ENCODE peak calls at places on chromosomes 13 and 19, in six cellular contexts. X is A549, M is AG09319, E is choroid plexus epithelial cell, U is heart right ventricle, Z is hepatocyte. D is an unnamed sample.

GRCh38 chr19:6235031-6235951 is 44.5 kb downstream of the MLLT1 start:
- DNase-seq in M (no peak), Z (no peak), X (no peak), U (no peak), E (no peak), D (no peak)

GRCh38 chr13:50574731-50575130 is 268.8 kb downstream of the DLEU7 start:
- DNase-seq in E (peak), X (no peak), M (no peak), U (no peak), Z (no peak), D (no peak)

GRCh38 chr13:102597029-102598015 is 536 bp downstream of the TPP2 start:
- DNase-seq in Z (peak), M (peak), X (peak), U (peak), E (peak), D (no peak)

GRCh38 chr19:41226053-41226873 is 7.2 kb downstream of the AXL start:
- DNase-seq in Z (peak), M (peak), E (peak), X (peak), U (peak), D (no peak)

GRCh38 chr13:44146162-44146561 is 227.5 kb upstream of the SERP2 start:
- DNase-seq in X (no peak), U (no peak), M (no peak), E (no peak), Z (no peak), D (no peak)

GRCh38 chr13:27018230-27018875 is 153.3 kb downstream of the USP12 start:
- DNase-seq in E (no peak), U (no peak), M (no peak), X (no peak), Z (no peak), D (no peak)

GRCh38 chr13:114021464-114022308 is 47.8 kb upstream of the C13orf46 start:
- DNase-seq in Z (no peak), U (no peak), X (no peak), E (no peak), M (no peak), D (no peak)

GRCh38 chr19:17404015-17404414 is 1.4 kb downstream of the BST2 start:
- DNase-seq in U (no peak), Z (no peak), M (no peak), E (no peak), X (no peak), D (peak)

GRCh38 chr13:111404746-111405145 is 84.3 kb downstream of the TEX29 start:
- DNase-seq in M (no peak), Z (no peak), X (no peak), U (no peak), E (no peak), D (no peak)

GRCh38 chr13:114068723-114069322 is 63.6 kb downstream of the RASA3 start:
- DNase-seq in E (peak), U (no peak), M (peak), Z (no peak), X (peak), D (no peak)

GRCh38 chr13:76764429-76764828 is 121.8 kb downstream of the KCTD12 start:
- DNase-seq in X (no peak), M (no peak), E (peak), Z (no peak), U (peak), D (no peak)

GRCh38 chr19:6464070-6464873 is at the start of gene CRB3:
- DNase-seq in M (no peak), X (peak), E (no peak), Z (peak), U (no peak), D (no peak)

GRCh38 chr19:36939153-36939552 is 23.0 kb downstream of the ZNF568 start:
- DNase-seq in Z (no peak), U (no peak), E (peak), M (no peak), X (no peak), D (no peak)

GRCh38 chr19:18091217-18091608 is 4.5 kb upstream of the IL12RB1 start:
- DNase-seq in U (peak), E (no peak), M (no peak), Z (no peak), X (no peak), D (peak)

GRCh38 chr13:67275351-67275989 is 45.3 kb upstream of the PCDH9 start:
- DNase-seq in U (no peak), E (no peak), Z (no peak), M (no peak), X (no peak), D (no peak)

GRCh38 chr19:38691938-38692457 is 44.5 kb downstream of the ACTN4 start:
- DNase-seq in M (peak), X (peak), Z (peak), U (no peak), E (peak), D (no peak)

GRCh38 chr13:25729201-25729600 is 322.6 kb downstream of the SHISA2 start:
- DNase-seq in X (no peak), U (no peak), E (no peak), Z (no peak), M (no peak), D (no peak)

GRCh38 chr13:110018009-110018408 is 231.6 kb upstream of the IRS2 start:
- DNase-seq in Z (no peak), X (no peak), U (no peak), M (no peak), E (no peak), D (no peak)

GRCh38 chr13:33743438-33744368 is 74.2 kb upstream of the RFC3 start:
- DNase-seq in Z (no peak), U (no peak), X (no peak), M (no peak), E (peak), D (no peak)

GRCh38 chr13:110758195-110758594 is 44.7 kb downstream of the ING1 start:
- DNase-seq in Z (no peak), X (no peak), U (no peak), E (peak), M (peak), D (no peak)

GRCh38 chr13:104510422-104510821 is 1444.2 kb upstream of the SLC10A2 start:
- DNase-seq in U (no peak), M (no peak), Z (no peak), X (no peak), E (no peak), D (no peak)

GRCh38 chr13:104553156-104553555 is 1486.9 kb upstream of the SLC10A2 start:
- DNase-seq in X (no peak), E (peak), U (no peak), M (no peak), Z (no peak), D (no peak)

GRCh38 chr13:24624801-24625231 is 55.4 kb upstream of the ATP12A start:
- DNase-seq in X (no peak), U (no peak), E (no peak), Z (no peak), M (no peak), D (no peak)

GRCh38 chr13:100721885-100722512 is 47.4 kb upstream of the TMTC4 start:
- DNase-seq in X (peak), U (peak), M (peak), Z (peak), E (peak), D (peak)

GRCh38 chr13:25775986-25776385 is 275.8 kb downstream of the SHISA2 start:
- DNase-seq in E (no peak), U (no peak), M (no peak), Z (no peak), X (no peak), D (no peak)

GRCh38 chr13:87355451-87355850 is 315.7 kb upstream of the SLITRK5 start:
- DNase-seq in U (no peak), E (no peak), X (no peak), Z (no peak), M (no peak), D (no peak)

GRCh38 chr19:22882797-22883196 is 50.7 kb downstream of the ZNF723 start:
- DNase-seq in U (peak), X (peak), M (no peak), E (peak), Z (peak), D (no peak)

GRCh38 chr19:48363500-48363809 is 285 bp downstream of the TMEM143 start:
- DNase-seq in X (no peak), E (no peak), Z (peak), U (no peak), M (no peak), D (no peak)

GRCh38 chr13:100796463-100796862 is 121.9 kb upstream of the TMTC4 start:
- DNase-seq in E (no peak), U (no peak), Z (no peak), M (no peak), X (no peak), D (no peak)

GRCh38 chr19:49107625-49108459 is 6.3 kb upstream of the LIN7B start:
- DNase-seq in E (no peak), U (no peak), M (no peak), X (no peak), Z (no peak), D (no peak)

GRCh38 chr19:15875075-15875474 is 22.8 kb downstream of the CYP4F2 start:
- DNase-seq in U (no peak), Z (no peak), X (no peak), E (no peak), M (no peak), D (no peak)

GRCh38 chr13:45055902-45056648 is 64.2 kb upstream of the GTF2F2 start:
- DNase-seq in E (peak), X (no peak), M (peak), Z (no peak), U (peak), D (no peak)

GRCh38 chr13:80132741-80133601 is 208.0 kb downstream of the SPRY2 start:
- DNase-seq in X (peak), M (no peak), U (peak), Z (peak), E (peak), D (no peak)

GRCh38 chr19:7742575-7742974 is 4.8 kb downstream of the CD209 start:
- DNase-seq in M (no peak), X (no peak), E (no peak), U (no peak), Z (no peak), D (no peak)

GRCh38 chr13:40351537-40352384 is 314.7 kb downstream of the FOXO1 start:
- DNase-seq in M (no peak), Z (no peak), U (no peak), E (no peak), X (no peak), D (no peak)

GRCh38 chr13:85597790-85598500 is 201.3 kb downstream of the SLITRK6 start:
- DNase-seq in M (no peak), Z (no peak), U (no peak), X (no peak), E (peak), D (no peak)

GRCh38 chr19:31380854-31381253 is 31.6 kb upstream of the TSHZ3 start:
- DNase-seq in U (no peak), X (no peak), M (no peak), Z (no peak), E (no peak), D (no peak)

GRCh38 chr19:30670011-30670329 is 297.8 kb downstream of the ZNF536 start:
- DNase-seq in U (no peak), E (no peak), M (no peak), X (no peak), Z (no peak), D (no peak)

GRCh38 chr19:23957660-23958281 is 43.1 kb downstream of the ZNF726 start:
- DNase-seq in M (peak), Z (no peak), X (peak), U (no peak), E (peak), D (no peak)

DNA sequence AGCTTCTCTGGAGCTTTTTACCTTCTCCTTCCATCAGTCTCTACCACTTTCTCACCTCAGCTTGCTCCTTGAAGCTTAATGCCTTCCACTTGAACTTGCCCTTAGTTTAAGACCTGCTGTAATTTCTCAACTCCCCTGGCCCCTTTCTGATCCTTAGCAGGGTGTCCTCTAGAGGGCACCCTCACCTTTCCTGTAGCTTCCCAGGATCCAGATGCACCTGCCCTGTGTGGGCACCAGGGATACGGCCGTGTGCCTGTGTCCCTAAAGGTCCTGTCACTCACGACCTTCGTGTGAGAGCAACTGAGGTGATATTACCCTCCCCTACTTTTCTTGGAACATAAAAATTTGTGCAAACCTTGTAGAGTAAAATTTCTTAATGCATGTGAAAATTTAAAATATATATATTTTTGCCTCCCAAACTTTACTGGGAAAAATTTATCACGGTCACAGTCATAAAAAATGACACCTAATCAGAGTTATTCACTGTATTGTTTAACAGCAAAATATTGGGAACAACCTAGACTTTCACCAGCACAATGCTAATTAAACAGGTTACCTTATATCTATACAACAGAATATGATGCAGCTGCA is 46.4 kb downstream of the PSG3 start:
- DNase-seq in U (no peak), M (peak), E (peak), Z (no peak), X (peak), D (no peak)
- TF ChIP-seq CTCF in U (peak), M (peak), E (peak), Z (no peak), X (peak), D (no peak)

DNA sequence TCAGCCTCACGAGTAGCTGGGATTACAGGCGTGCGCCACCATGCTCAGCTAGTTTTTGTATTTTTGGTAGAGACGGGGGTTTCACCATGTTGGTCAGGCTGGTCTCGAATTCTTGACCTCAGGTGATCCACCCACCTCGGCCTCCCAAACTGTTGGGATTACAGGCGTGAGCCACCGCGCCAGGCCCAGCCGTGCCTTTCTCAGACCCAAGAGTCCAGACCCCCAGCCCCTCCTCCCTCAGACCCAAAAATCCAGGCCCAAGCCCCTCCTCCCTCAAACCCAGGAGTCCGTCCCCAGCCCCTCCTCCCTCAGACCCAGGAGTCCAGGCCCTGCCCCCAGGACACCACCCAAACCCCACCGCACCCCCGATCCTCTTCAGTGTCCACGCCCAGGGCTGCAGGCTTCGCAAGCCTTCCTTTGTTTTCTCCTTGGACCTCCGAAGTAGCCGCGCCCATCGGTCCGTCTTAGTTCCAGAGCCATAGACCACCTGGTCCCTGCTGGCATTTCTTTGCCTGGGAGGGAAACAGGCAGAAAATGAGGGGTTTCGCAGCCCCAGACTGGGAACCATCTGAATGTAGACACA is 3.7 kb downstream of the TMC4 start:
- DNase-seq in U (no peak), Z (no peak), M (no peak), E (no peak), X (no peak), D (no peak)
- TF ChIP-seq CTCF in U (no peak), Z (no peak), M (no peak), E (no peak), X (no peak), D (no peak)

DNA sequence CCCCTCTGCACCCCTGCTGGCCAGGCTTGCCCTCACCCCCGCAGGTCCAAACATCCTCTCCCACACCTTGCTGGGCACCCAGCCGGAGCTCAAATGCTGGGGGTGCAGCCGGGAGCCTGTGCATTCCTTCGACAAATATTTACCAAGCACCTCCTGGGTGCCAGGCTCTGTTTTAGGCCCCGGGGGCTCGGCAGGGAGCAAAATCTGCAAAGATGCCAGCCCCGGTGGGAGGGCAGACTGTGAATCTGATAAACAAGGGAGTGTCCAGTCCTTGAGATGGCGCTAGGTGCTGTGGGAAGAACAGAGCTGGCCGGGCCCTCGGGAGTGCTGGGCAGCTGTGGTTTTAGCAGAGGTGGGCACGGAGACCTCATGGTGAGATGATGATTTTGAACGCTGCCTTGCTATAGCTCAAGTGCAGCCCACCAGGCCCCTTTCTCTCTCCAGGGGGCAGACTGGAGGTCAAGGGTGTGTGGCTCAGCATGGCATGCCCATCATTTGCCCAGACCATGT is 10.6 kb downstream of the NFIX start:
- DNase-seq in X (no peak), U (no peak), M (no peak), E (no peak), Z (no peak), D (no peak)
- TF ChIP-seq CTCF in X (no peak), U (no peak), M (no peak), E (no peak), Z (no peak), D (no peak)

GRCh38 chr13:62014299-62014698 is 598.6 kb upstream of the PCDH20 start:
- DNase-seq in U (no peak), Z (peak), E (peak), M (no peak), X (peak), D (no peak)
- TF ChIP-seq CTCF in U (no peak), Z (peak), E (peak), M (no peak), X (peak), D (no peak)

GRCh38 chr13:32581177-32581786 is 5.0 kb upstream of the PDS5B start:
- DNase-seq in E (peak), X (no peak), Z (peak), M (no peak), U (no peak), D (peak)
- TF ChIP-seq CTCF in E (peak), X (peak), Z (peak), M (peak), U (peak), D (peak)

DNA sequence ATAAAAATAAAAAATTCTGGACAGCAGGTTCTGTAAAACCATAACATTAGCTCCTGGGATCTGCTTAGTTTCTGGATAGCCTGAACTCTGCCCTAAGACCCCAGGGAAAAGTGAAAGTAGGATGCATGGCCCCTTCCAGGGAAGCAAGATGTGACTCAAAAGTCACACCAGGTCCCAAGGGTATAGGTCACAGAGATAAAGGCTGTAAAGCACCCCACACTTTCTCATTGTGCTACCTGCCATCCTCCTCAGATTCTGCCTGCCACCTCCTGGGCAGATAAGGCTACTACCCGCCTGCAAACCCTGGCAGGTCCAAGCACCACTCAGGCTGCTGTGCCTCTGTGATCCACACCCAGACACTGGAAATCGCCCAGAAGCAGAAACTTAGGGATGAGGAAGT is 20.6 kb downstream of the FFAR2 start:
- DNase-seq in Z (peak), X (peak), E (peak), M (no peak), U (peak), D (peak)
- TF ChIP-seq CTCF in Z (peak), X (peak), E (peak), M (peak), U (peak), D (peak)